ENCODE peak calls at places on chromosomes 2 and 18, in six cellular contexts. E is activated naive CD4-positive, alpha-beta T cell; L is NCI-H345; C is activated T-cell treated with anti-CD3 and anti-CD28 coated beads for 24 hours; M is CD8-positive, alpha-beta memory T cell; S is ACHN. A is an unnamed sample.
A peak's percentile ranks its signal among the peaks of the same experiment; 100 is the strongest.

GRCh38 chr18:600107-600506 is 3.3 kb downstream of the CLUL1 start:
- DNase-seq in E (no peak), C (no peak), L (no peak), S (no peak), M (no peak), A (no peak)

GRCh38 chr18:59096098-59096779 is 43.4 kb upstream of the SEC11C start:
- DNase-seq in C (no peak), L (peak; percentile 98), M (no peak), E (no peak), S (no peak), A (no peak)

GRCh38 chr18:59792353-59792752 is 95.1 kb upstream of the CCBE1 start:
- DNase-seq in L (no peak), C (no peak), M (no peak), E (no peak), S (no peak), A (no peak)

GRCh38 chr18:10419420-10420103 is 34.9 kb upstream of the APCDD1 start:
- DNase-seq in M (no peak), L (no peak), C (no peak), E (no peak), S (no peak), A (no peak)

GRCh38 chr2:207041279-207041678 is 102.0 kb downstream of the CPO start:
- DNase-seq in L (no peak), E (no peak), C (no peak), M (no peak), S (no peak), A (no peak)

GRCh38 chr18:66344227-66344626 is 259.7 kb downstream of the CDH19 start:
- DNase-seq in C (no peak), E (no peak), S (no peak), L (peak; percentile 81), M (no peak), A (no peak)

GRCh38 chr2:53473762-53474161 is 293.8 kb upstream of the CHAC2 start:
- DNase-seq in E (no peak), C (no peak), L (no peak), S (no peak), M (no peak), A (no peak)

GRCh38 chr2:15986644-15987043 is 46.3 kb downstream of the MYCN start:
- DNase-seq in S (no peak), C (no peak), M (no peak), E (no peak), L (no peak), A (no peak)

GRCh38 chr2:84891355-84892010 is 10.6 kb upstream of the TRABD2A start:
- DNase-seq in C (no peak), S (no peak), M (no peak), E (no peak), L (no peak), A (no peak)

GRCh38 chr2:174840436-174840835 is 76.2 kb upstream of the CHRNA1 start:
- DNase-seq in M (no peak), C (no peak), S (no peak), E (no peak), L (no peak), A (no peak)

GRCh38 chr2:238843476-238843875 is 4.4 kb upstream of the TWIST2 start:
- DNase-seq in L (no peak), E (no peak), S (no peak), C (no peak), M (no peak), A (no peak)

GRCh38 chr18:4844320-4844719 is 352.7 kb downstream of the AKAIN1 start:
- DNase-seq in C (no peak), M (no peak), L (no peak), E (no peak), S (no peak), A (no peak)

GRCh38 chr2:96341641-96342040 is 6.1 kb downstream of the NCAPH start:
- DNase-seq in C (no peak), M (no peak), S (no peak), E (no peak), L (no peak), A (no peak)